ENCODE peak calls at places on chromosomes 4 and X, in eight cellular contexts. V is pancreas, X is AG10803, W is endothelial cell, L is fibroblast of pulmonary artery, H is tibial nerve, S is NB4, B is stomach. U is an unnamed sample.

GRCh38 chrX:68183612-68184214 is 249.6 kb downstream of the OPHN1 start:
- DNase-seq in V (no peak), X (peak), W (no peak), L (peak), H (no peak), S (peak), B (no peak), U (no peak)

GRCh38 chr4:161762796-161763195 is 401.0 kb downstream of the FSTL5 start:
- DNase-seq in V (no peak), X (peak), W (no peak), L (peak), H (no peak), S (no peak), B (no peak), U (no peak)

GRCh38 chr4:2934077-2934812 is 29.0 kb downstream of the NOP14 start:
- DNase-seq in V (no peak), X (peak), W (peak), L (peak), H (peak), S (peak), B (peak), U (no peak)

GRCh38 chrX:107571296-107571998 is 56.9 kb upstream of the PRPS1 start:
- DNase-seq in V (peak), X (peak), W (no peak), L (peak), H (no peak), S (no peak), B (peak), U (no peak)

GRCh38 chrX:43615677-43616076 is 40.4 kb upstream of the MAOA start:
- DNase-seq in V (no peak), X (no peak), W (no peak), L (no peak), H (no peak), S (no peak), B (no peak), U (no peak)

GRCh38 chr4:3879681-3880594 is 113.8 kb downstream of the ADRA2C start:
- DNase-seq in V (no peak), X (peak), W (no peak), L (no peak), H (no peak), S (peak), B (peak), U (peak)

GRCh38 chr4:150962245-150962644 is 52.8 kb downstream of the LRBA start:
- DNase-seq in V (no peak), X (no peak), W (no peak), L (no peak), H (no peak), S (no peak), B (no peak), U (no peak)

GRCh38 chr4:168610911-168611530 is 114.2 kb downstream of the PALLD start:
- DNase-seq in V (no peak), X (no peak), W (no peak), L (no peak), H (no peak), S (peak), B (no peak), U (no peak)

GRCh38 chrX:101550362-101550761 is at the start of gene ARMCX1:
- DNase-seq in V (peak), X (peak), W (peak), L (peak), H (peak), S (peak), B (peak), U (peak)

GRCh38 chr4:156294577-156294976 is 340.9 kb upstream of the CTSO start:
- DNase-seq in V (no peak), X (peak), W (peak), L (peak), H (no peak), S (peak), B (no peak), U (no peak)

GRCh38 chr4:95190751-95191436 is 357.9 kb downstream of the UNC5C start:
- DNase-seq in V (no peak), X (no peak), W (no peak), L (no peak), H (no peak), S (no peak), B (no peak), U (no peak)

GRCh38 chr4:151012836-151013235 is 2.2 kb downstream of the LRBA start:
- DNase-seq in V (no peak), X (no peak), W (no peak), L (no peak), H (no peak), S (no peak), B (peak), U (no peak)

GRCh38 chr4:30402276-30402675 is 317.9 kb upstream of the PCDH7 start:
- DNase-seq in V (no peak), X (no peak), W (no peak), L (peak), H (no peak), S (no peak), B (no peak), U (no peak)

GRCh38 chr4:118732591-118733330 is 47.6 kb downstream of the METTL14 start:
- DNase-seq in V (no peak), X (peak), W (no peak), L (peak), H (no peak), S (no peak), B (no peak), U (no peak)

GRCh38 chrX:16699389-16699788 is 13.1 kb downstream of the CTPS2 start:
- DNase-seq in V (no peak), X (no peak), W (no peak), L (no peak), H (no peak), S (no peak), B (no peak), U (no peak)

GRCh38 chr4:79917246-79917645 is 155.8 kb downstream of the ANTXR2 start:
- DNase-seq in V (no peak), X (peak), W (peak), L (peak), H (no peak), S (peak), B (peak), U (peak)

GRCh38 chr4:70749313-70749712 is 27.5 kb downstream of the RUFY3 start:
- DNase-seq in V (no peak), X (no peak), W (no peak), L (no peak), H (no peak), S (no peak), B (no peak), U (no peak)

GRCh38 chrX:68685722-68686683 is 38.5 kb downstream of the STARD8 start:
- DNase-seq in V (no peak), X (peak), W (peak), L (peak), H (no peak), S (peak), B (no peak), U (no peak)

DNA sequence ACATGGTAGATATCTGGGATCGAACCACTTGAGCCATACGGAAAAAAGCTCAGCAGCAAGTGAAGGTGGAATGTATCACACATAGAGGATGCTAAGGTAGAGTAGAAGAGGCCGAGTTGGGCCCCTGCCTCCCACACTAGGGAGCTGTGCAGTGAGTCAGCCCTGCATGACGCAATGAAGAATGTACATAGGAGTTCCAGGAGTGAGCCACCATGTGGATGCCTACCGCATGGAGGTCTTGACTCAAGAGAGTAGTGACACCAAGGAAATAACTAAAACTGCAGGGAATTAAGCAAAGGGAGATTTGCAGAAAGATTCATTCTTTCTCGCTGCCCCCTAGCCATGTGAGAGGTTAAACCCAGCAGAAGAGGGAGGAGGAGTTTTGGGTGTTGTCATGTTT is 389.6 kb upstream of the IGFBP7 start:
- DNase-seq in V (no peak), X (no peak), W (no peak), L (no peak), H (no peak), S (peak), B (no peak), U (no peak)
- TF ChIP-seq CTCF in V (no peak), X (no peak), W (no peak), L (no peak), H (no peak), S (peak), B (no peak), U (no peak)

DNA sequence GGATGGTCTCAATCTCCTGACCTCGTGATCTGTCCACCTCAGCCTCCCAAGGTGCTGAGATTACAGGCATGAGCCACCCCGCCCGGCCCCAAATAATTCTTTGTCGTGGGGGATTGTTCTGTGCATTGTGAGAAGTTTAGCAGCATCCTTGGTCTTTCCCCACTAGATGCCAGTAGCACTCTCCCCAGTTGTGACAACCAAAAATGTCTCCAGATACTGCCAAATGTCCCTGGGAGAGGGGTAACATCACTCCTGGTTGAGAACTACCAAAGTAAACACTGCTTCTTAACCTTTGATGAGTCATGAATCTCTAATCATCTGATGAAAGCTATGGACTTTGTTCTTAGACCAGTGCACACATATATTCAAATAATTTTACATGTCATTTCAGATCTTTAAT is 90.7 kb upstream of the BRS3 start:
- DNase-seq in V (no peak), X (no peak), W (no peak), L (no peak), H (no peak), S (peak), B (no peak), U (no peak)
- TF ChIP-seq CTCF in V (no peak), X (no peak), W (no peak), L (no peak), H (no peak), S (no peak), B (no peak), U (no peak)

DNA sequence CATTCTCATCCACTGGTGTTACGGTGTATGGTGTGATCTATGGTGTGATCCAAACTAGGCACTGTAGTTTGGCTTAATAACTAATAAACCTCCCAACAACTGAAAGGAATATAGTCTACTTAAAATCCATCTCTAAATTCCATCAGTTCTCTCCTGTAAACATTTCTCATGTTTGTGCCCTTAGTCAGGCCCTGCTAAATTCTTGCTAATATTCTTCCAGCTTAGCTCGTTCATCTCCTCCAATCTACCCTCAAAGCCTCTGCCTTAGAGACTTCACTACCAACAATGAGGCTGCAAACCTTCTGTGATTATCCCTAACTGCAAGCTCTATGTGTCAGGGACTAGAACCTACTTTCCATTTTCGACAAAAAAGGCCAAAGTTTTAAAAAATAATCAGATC is 28.1 kb downstream of the ZAR1 start:
- DNase-seq in V (no peak), X (no peak), W (no peak), L (no peak), H (no peak), S (no peak), B (no peak), U (no peak)
- TF ChIP-seq CTCF in V (no peak), X (no peak), W (no peak), L (no peak), H (no peak), S (no peak), B (no peak), U (no peak)

GRCh38 chrX:34332336-34332735 is 200.2 kb upstream of the FAM47A start:
- DNase-seq in V (no peak), X (no peak), W (no peak), L (peak), H (no peak), S (peak), B (no peak), U (no peak)
- TF ChIP-seq CTCF in V (no peak), X (no peak), W (no peak), L (peak), H (no peak), S (peak), B (no peak), U (no peak)